ENCODE peak calls at places on chromosomes 1 and 21, in six cellular contexts. I is ovary, Y is adrenal gland, X is IMR-90, S is heart left ventricle, N is breast epithelium. F is an unnamed sample.

GRCh38 chr1:223216074-223216473 is 73.0 kb upstream of the TLR5 start:
- DNase-seq in X (no peak), S (no peak), Y (no peak), N (no peak), I (no peak), F (no peak)

GRCh38 chr21:36059823-36060158 is 535 bp downstream of the SETD4 start:
- DNase-seq in Y (peak), X (no peak), N (no peak), I (no peak), S (peak), F (peak)

GRCh38 chr1:78715181-78715661 is 65.6 kb downstream of the IFI44 start:
- DNase-seq in Y (no peak), S (no peak), X (peak), N (no peak), I (no peak), F (no peak)

GRCh38 chr1:93442276-93442675 is 5.6 kb upstream of the FNBP1L start:
- DNase-seq in Y (no peak), S (no peak), N (no peak), X (no peak), I (no peak), F (no peak)

GRCh38 chr21:43686811-43687565 is 27.6 kb downstream of the RRP1B start:
- DNase-seq in X (no peak), I (no peak), S (no peak), N (no peak), Y (no peak), F (no peak)

GRCh38 chr1:84724128-84724860 is 34.0 kb upstream of the SSX2IP start:
- DNase-seq in N (no peak), Y (no peak), S (peak), I (no peak), X (no peak), F (no peak)

GRCh38 chr21:42262826-42263225 is 43.9 kb downstream of the ABCG1 start:
- DNase-seq in Y (peak), X (peak), S (peak), N (peak), I (peak), F (peak)

GRCh38 chr1:110056776-110057175 is 13.7 kb downstream of the ALX3 start:
- DNase-seq in N (peak), S (no peak), I (no peak), X (peak), Y (peak), F (peak)

GRCh38 chr1:154353966-154354365 is 28.6 kb downstream of the ATP8B2 start:
- DNase-seq in N (no peak), S (no peak), Y (no peak), X (no peak), I (no peak), F (no peak)

GRCh38 chr1:161008857-161009554 is 11.9 kb downstream of the F11R start:
- DNase-seq in S (no peak), Y (peak), X (peak), N (no peak), I (no peak), F (no peak)

DNA sequence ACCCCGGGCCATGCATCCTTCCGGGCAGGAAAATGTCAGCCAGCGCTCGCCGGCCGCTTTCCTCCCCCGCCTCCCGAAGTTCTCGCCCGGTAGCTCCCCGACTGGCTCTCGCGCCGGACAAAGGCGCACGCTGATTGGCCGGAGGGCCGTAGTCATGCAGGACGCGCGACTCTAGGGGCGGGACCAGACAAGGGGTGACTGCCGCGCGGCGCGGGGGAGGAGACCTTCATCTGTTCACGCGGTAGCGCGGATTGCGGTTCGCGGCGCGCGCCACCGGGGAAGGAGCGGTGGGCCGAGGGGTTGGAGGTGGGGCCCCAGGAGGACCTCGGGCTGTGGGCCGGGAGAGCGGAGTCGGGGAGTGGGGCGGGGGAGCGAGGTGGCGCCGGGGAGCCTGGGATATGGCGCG is at the start of gene FLVCR1:
- DNase-seq in S (peak), I (peak), Y (peak), N (peak), X (peak), F (peak)
- TF ChIP-seq POLR2A in S (peak), I (peak), Y (peak), N (no peak), X (peak), F (peak)

GRCh38 chr1:211829343-211830054 is 1.1 kb downstream of the LPGAT1 start:
- DNase-seq in Y (peak), N (no peak), I (no peak), S (peak), X (no peak), F (no peak)
- TF ChIP-seq POLR2A in Y (peak), N (no peak), I (no peak), S (no peak), X (no peak), F (no peak)

GRCh38 chr1:9006956-9007615 is 19.1 kb downstream of the SLC2A7 start:
- DNase-seq in I (no peak), Y (no peak), N (no peak), X (no peak), S (no peak), F (no peak)

GRCh38 chr1:9010781-9011323 is 15.4 kb downstream of the SLC2A7 start:
- DNase-seq in X (no peak), N (no peak), Y (peak), I (no peak), S (peak), F (no peak)

GRCh38 chr1:9008236-9008635 is 18.0 kb downstream of the SLC2A7 start:
- DNase-seq in S (no peak), I (no peak), X (no peak), N (no peak), Y (no peak), F (no peak)

GRCh38 chr1:9013824-9014223 is 12.4 kb downstream of the SLC2A7 start:
- DNase-seq in N (no peak), S (no peak), X (no peak), I (no peak), Y (no peak), F (no peak)

DNA sequence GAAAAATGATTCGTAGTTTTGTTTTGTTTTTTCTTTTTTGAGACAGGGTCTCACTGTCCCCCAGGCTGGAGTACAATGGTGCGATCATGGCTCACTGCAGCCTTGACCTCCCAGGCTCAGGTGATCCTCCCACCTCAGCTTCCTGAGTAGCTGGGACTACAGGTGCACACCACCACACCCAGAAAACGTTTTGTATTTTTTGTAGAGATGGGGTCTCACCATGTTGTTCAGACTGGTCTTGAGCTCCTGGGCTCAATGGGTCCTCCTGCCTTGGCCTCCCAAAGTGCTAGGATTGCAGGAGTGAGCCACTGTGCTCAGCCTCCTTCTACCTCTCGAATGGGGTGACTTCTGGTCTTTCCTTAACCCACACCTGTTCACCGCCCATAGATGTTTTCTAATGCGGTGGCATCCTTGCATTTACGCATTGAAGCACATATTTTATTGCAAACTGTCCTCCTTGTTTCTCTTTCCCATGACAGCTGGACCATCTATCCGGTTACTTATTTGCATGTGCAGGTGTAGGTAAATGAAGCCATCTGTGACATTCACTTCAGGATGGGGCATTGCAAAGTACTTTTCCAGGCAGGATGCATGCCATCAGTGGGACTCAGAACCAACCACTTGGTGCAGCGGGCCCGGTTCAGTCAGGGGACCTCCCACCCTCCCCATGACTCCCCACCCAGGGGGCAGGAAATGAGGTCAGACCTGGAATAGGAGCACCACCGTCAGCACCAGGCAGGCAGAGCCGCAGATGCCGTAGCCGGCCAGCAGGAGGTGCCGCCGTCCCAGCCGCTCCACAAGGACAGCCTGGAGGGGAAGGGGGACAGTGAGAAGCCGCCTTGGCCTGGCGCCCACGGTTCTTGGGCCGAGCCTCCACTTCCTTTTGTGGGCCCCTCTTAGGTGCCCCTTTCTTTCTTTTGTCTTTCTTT is 16.5 kb downstream of the SLC2A7 start:
- DNase-seq in I (peak), S (no peak), N (no peak), Y (no peak), X (peak), F (peak)
- TF ChIP-seq POLR2A in I (no peak), S (no peak), N (no peak), Y (no peak), X (no peak), F (no peak)

GRCh38 chr1:182391362-182392044 is at the start of gene GLUL:
- DNase-seq in I (peak), S (peak), N (peak), X (peak), Y (peak), F (peak)

GRCh38 chr1:182391028-182391361 is 595 bp downstream of the GLUL start:
- DNase-seq in I (no peak), Y (no peak), N (no peak), S (no peak), X (no peak), F (no peak)

GRCh38 chr1:182387566-182387965 is 4.0 kb downstream of the GLUL start:
- DNase-seq in S (no peak), Y (no peak), N (no peak), I (no peak), X (no peak), F (no peak)

GRCh38 chr1:182388392-182389134 is 3.0 kb downstream of the GLUL start:
- DNase-seq in Y (no peak), I (no peak), S (no peak), N (no peak), X (no peak), F (no peak)

DNA sequence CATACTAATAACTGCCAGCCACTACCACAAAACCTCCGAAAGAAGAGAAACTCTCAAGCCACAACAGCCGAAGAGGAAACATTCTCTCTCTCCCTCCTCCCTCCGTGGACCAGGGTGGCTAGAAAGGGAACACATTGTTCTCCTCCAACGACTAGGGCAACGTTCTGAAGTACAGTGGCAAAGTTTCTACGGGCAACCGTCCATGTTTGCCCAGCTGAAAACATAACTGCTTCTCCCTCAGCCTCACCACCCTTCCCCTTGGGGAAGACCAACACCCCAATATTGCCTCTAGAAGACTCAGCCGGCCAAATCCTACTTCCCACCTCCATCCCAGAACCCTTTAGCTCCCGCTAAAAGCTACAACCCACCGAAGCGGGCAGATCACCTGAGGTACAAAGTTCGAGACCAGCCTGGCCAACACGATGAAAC is 2.0 kb downstream of the GLUL start:
- DNase-seq in I (no peak), Y (no peak), N (peak), S (peak), X (no peak), F (no peak)
- TF ChIP-seq POLR2A in I (no peak), Y (no peak), N (peak), S (no peak), X (no peak), F (no peak)

GRCh38 chr1:2214541-2215241 is 13.4 kb upstream of the SKI start:
- DNase-seq in N (no peak), X (no peak), S (peak), I (peak), Y (peak), F (no peak)

GRCh38 chr1:2210786-2211185 is 16.2 kb upstream of the FAAP20 start:
- DNase-seq in Y (no peak), S (no peak), N (no peak), I (peak), X (no peak), F (no peak)

GRCh38 chr1:2213576-2214505 is 14.3 kb upstream of the SKI start:
- DNase-seq in S (peak), I (peak), Y (peak), X (peak), N (peak), F (no peak)

GRCh38 chr1:2212167-2212541 is 16.0 kb upstream of the SKI start:
- DNase-seq in X (peak), N (no peak), S (no peak), Y (no peak), I (no peak), F (no peak)

DNA sequence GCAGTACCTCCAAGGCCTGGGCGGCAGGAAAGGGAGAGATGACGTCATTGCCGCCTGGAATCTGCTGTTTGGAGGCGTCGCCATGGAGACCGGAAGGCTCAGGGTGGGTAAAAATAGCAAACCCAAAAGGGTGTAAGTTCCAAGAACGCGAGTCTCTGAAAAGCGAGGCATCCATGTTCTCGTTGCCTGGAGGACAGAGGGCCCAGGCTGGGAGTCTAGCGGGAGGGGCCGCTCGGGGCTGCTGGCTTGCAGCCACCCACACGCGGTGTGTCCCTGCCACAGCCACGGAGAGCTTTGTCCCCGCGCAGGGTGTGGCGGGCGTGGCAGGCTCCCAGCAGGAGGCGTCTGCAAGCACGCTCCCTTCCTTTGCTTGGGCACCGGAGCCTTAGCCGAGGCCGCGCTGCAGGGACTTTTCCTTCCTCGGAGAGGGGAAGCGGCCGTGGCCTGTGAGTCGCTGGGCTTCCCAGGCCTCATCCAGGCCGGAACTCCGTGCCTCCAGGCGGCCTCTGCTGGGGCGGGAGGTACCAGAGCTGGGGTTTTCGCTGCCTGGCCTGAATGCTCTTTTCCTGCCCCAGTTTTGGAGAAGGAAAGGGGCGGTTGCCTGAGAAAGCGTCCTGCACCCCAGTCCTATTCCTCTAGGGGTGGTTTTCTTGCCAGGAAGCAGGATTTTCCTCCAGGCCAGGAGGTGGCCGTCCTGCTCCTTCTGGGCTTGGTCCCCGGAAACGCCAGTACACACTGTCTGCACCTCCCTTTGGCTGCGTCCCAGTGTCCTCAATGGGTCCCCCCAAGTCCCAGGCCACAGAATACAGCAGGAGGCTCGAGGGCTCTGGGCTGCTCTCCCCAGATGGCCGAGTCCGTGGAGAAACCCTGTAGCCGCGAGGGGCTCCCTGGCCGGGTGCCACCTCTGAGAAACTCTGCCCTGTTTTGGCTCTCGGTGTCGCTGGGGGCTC is 15.3 kb upstream of the SKI start:
- DNase-seq in S (peak), N (peak), Y (peak), I (peak), X (peak), F (peak)
- TF ChIP-seq POLR2A in S (peak), N (no peak), Y (peak), I (peak), X (peak), F (no peak)

DNA sequence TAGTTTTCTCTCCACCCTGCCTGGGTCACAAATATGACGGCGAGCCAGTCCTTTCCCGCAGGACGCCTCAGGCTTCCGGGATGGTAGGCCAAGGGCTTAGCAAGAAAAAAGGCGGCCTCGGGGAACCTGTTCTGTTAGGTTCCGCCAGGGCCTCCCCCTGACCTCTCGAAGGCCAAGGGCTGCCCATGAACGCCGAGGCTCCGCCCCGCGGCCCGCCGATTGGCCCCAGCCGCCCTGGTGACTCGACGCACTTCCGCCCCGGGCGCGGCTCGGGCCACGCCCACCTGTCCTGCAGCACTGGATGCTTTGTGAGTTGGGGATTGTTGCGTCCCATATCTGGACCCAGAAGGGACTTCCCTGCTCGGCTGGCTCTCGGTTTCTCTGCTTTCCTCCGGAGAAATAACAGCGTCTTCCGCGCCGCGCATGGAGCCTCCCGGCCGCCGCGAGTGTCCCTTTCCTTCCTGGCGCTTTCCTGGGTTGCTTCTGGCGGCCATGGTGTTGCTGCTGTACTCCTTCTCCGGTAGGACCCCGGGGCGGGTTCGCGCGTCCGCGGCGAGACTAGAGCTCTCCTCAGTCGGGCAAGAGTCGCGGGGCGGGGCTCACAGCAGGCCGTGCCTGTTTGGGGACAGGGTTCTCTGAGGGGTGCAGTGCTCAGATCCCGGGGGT is at the start of gene CD46:
- DNase-seq in I (peak), S (peak), X (peak), N (peak), Y (peak), F (peak)
- TF ChIP-seq POLR2A in I (peak), S (peak), X (peak), N (peak), Y (peak), F (peak)

GRCh38 chr1:2050482-2050792 is 226 bp downstream of the PRKCZ start:
- DNase-seq in Y (no peak), X (no peak), S (no peak), N (no peak), I (no peak), F (no peak)

GRCh38 chr1:2050793-2051682 is 827 bp downstream of the PRKCZ start:
- DNase-seq in X (no peak), I (no peak), N (no peak), S (no peak), Y (no peak), F (no peak)

GRCh38 chr1:2049517-2050481 is at the start of gene PRKCZ:
- DNase-seq in S (peak), Y (peak), X (no peak), I (peak), N (peak), F (no peak)

GRCh38 chr1:2047749-2048729 is 2.2 kb upstream of the PRKCZ start:
- DNase-seq in Y (no peak), N (no peak), I (no peak), X (no peak), S (no peak), F (no peak)

GRCh38 chr1:2049225-2049516 is 1.0 kb upstream of the PRKCZ start:
- DNase-seq in I (no peak), S (no peak), X (no peak), N (no peak), Y (no peak), F (no peak)
- TF ChIP-seq POLR2A in I (no peak), S (no peak), X (no peak), N (no peak), Y (no peak), F (no peak)

F was measured in H54.